ENCODE peak calls at places on chromosomes 13 and 19, in six cellular contexts. M is astrocyte of the cerebellum, N is lung, W is neural progenitor cell, D is fibroblast of lung, X is GM23338. L is an unnamed sample.

GRCh38 chr13:50082426-50083283 is 67.4 kb downstream of the KCNRG start:
- DNase-seq in M (no peak), N (peak), W (peak), D (peak), X (peak), L (peak)

GRCh38 chr13:57629391-57629804 is 2.1 kb upstream of the PCDH17 start:
- DNase-seq in M (no peak), N (no peak), W (no peak), D (peak), X (peak), L (no peak)

GRCh38 chr19:44587863-44588752 is 25.3 kb upstream of the IGSF23 start:
- DNase-seq in M (peak), N (no peak), W (no peak), D (peak), X (no peak), L (peak)

GRCh38 chr19:42441047-42441440 is 1.7 kb downstream of the CXCL17 start:
- DNase-seq in M (no peak), N (no peak), W (no peak), D (no peak), X (no peak), L (no peak)

GRCh38 chr19:7852851-7853759 is 21.1 kb downstream of the PRR36 start:
- DNase-seq in M (no peak), N (peak), W (peak), D (peak), X (peak), L (no peak)

GRCh38 chr13:50531917-50532899 is 311.3 kb downstream of the DLEU7 start:
- DNase-seq in M (peak), N (no peak), W (no peak), D (peak), X (no peak), L (no peak)

GRCh38 chr13:46615888-46616531 is 63.0 kb downstream of the LRCH1 start:
- DNase-seq in M (no peak), N (no peak), W (no peak), D (peak), X (no peak), L (no peak)

GRCh38 chr19:54561840-54562239 is 11.8 kb upstream of the LILRA2 start:
- DNase-seq in M (no peak), N (no peak), W (no peak), D (no peak), X (no peak), L (no peak)

GRCh38 chr19:54335979-54336892 is 2.7 kb downstream of the LILRA4 start:
- DNase-seq in M (no peak), N (no peak), W (no peak), D (no peak), X (no peak), L (no peak)

GRCh38 chr13:43935878-43936277 is 56.2 kb downstream of the LACC1 start:
- DNase-seq in M (no peak), N (no peak), W (no peak), D (no peak), X (no peak), L (no peak)

GRCh38 chr13:48144413-48145035 is 49.6 kb upstream of the MED4 start:
- DNase-seq in M (no peak), N (no peak), W (no peak), D (peak), X (no peak), L (no peak)

GRCh38 chr13:79986890-79987289 is 354.0 kb downstream of the SPRY2 start:
- DNase-seq in M (no peak), N (no peak), W (no peak), D (no peak), X (no peak), L (no peak)

GRCh38 chr13:104571161-104571889 is 1505.1 kb upstream of the SLC10A2 start:
- DNase-seq in M (peak), N (peak), W (peak), D (peak), X (peak), L (peak)

GRCh38 chr13:63944896-63945295 is 2529.2 kb upstream of the PCDH20 start:
- DNase-seq in M (no peak), N (no peak), W (no peak), D (no peak), X (no peak), L (no peak)

GRCh38 chr13:94886191-94886590 is 173.8 kb upstream of the SOX21 start:
- DNase-seq in M (peak), N (no peak), W (peak), D (no peak), X (no peak), L (no peak)

GRCh38 chr13:81051873-81052272 is 710.9 kb upstream of the SPRY2 start:
- DNase-seq in M (no peak), N (no peak), W (peak), D (peak), X (peak), L (no peak)

DNA sequence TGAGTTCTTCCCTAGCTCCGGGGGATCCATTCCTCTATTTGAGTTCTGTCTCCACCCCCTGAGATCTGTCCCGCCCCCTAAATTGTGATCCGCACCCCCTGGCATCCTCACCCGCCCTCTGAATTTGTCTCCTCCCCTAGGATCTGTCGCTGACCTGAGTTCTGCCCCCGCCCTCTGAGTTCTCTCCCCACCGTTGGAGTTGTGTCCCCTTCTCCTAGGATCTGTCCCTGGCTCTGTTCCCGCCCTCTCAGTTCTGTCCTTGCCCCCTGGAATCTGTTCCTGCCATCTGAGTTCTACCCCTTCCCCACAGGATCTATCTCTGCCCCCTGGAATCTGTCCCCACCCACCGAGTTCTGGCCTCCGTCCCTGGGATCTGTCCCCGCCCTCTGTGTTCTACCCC is 1.0 kb upstream of the SLC17A7 start:
- DNase-seq in M (no peak), N (no peak), W (peak), D (no peak), X (peak), L (no peak)
- H3K4me3 ChIP-seq in M (peak), N (no peak), W (peak), D (no peak), X (peak), L (no peak)

DNA sequence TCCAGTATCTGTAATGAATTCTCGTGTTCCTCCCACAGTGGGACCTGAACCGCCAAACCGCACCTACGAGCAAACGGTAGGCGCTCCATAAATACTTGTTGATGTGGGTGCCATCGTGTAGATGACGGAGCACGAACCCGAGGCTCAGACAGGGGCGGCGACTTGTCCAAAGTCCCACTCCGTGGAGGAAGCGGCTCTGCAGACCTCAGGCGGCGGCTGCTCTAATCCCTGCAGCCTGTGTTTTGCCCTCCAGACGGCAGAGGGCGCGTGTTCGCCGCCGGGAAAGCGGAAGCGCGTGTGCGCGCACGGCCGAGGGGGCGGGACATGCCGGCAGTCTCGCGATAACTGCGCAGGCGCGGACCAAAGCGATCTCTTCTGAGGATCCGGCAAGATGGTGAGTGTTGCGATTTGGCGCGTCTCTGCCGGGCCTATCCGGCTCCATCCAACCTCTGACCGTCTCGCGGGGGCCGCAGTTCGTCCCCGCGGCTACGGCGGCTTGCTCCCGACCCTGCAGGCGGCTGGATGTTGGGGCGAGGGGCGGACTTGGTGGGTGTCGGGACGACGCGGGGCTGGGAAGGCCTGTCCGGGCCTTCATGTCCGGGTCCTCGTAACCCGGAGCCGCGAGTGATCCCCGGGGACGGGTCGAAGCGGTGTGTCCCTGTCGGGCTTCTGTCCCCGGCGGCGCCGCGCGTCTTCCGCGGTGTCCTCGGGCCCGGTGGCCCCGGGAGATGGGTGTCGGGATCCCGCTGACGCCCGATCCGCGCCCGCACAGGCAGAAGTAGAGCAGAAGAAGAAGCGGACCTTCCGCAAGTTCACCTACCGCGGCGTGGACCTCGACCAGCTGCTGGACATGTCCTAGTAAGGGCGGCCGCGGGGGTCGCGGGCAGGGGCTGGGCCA is at the start of gene RPS15:
- DNase-seq in M (peak), N (peak), W (peak), D (peak), X (peak), L (peak)
- TF ChIP-seq CTCF in M (peak), N (peak), W (peak), D (peak), X (peak), L (peak)

DNA sequence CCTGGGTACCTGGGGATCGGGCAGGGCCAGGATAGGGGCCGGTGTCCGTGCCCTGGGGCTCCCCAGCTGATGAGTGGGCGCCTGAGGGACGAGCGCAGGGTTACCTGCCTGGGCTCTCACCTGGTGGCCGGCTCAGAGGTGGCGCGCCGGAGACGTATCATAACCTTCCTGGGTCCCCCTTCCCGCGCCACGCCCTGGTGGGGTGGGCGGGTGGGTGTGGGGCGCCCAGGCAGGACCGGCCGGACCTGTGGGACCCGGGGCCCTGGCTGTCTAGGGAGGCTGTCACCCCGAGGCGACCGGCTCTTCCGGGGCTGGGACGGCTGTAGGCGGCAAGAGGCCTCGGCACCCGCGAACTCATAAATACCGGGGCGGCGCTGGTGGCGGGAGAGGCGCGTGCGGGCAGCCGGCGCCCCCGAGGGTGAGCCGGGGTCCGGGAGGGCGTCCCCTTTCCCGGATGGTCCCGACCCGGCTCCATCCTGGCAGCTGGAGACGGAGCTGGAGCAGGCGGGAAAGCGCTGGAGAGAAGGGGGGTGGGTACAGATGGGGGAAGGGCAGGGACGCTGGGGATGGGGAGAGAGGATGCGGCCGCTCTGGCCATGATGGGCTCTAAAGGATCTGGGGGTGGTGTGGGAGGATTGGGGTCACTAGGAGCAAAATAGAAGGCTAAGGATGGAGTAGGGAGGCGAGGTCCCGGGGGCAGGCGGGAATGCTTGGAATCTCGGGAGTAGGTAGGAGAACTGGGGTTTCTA is at the start of gene ACP7:
- DNase-seq in M (no peak), N (no peak), W (peak), D (no peak), X (peak), L (no peak)
- H3K4me3 ChIP-seq in M (peak), N (no peak), W (peak), D (peak), X (peak), L (peak)

GRCh38 chr19:55777528-55777927 is 8.6 kb downstream of the RFPL4AL1 start:
- DNase-seq in M (no peak), N (no peak), W (no peak), D (no peak), X (peak), L (no peak)
- TF ChIP-seq CTCF in M (no peak), N (no peak), W (no peak), D (no peak), X (peak), L (no peak)

GRCh38 chr13:20506676-20507075 is 19.0 kb downstream of the CRYL1 start:
- DNase-seq in M (no peak), N (no peak), W (no peak), D (no peak), X (no peak), L (no peak)
- H3K4me3 ChIP-seq in M (no peak), N (no peak), W (no peak), D (no peak), X (no peak), L (no peak)